ENCODE peak calls at places on chromosome 7, in seven cellular contexts. F, W, V, X, E, Q and P are unnamed samples.

GRCh38 chr7:98354511-98355249 is 46.2 kb downstream of the BAIAP2L1 start:
- DNase-seq in F (peak), W (peak), V (peak), X (no peak), E (no peak), Q (peak), P (no peak)

GRCh38 chr7:46011059-46011458 is 90.0 kb upstream of the IGFBP3 start:
- DNase-seq in F (no peak), W (no peak), V (no peak), X (no peak), E (no peak), Q (no peak), P (peak)

GRCh38 chr7:66239467-66239856 is 34.3 kb downstream of the TPST1 start:
- DNase-seq in F (no peak), W (no peak), V (no peak), X (no peak), E (no peak), Q (no peak), P (no peak)

GRCh38 chr7:158616050-158616449 is 28.4 kb upstream of the PTPRN2 start:
- DNase-seq in F (no peak), W (no peak), V (no peak), X (no peak), E (no peak), Q (no peak), P (no peak)

GRCh38 chr7:156579566-156579965 is 61.0 kb upstream of the RNF32 start:
- DNase-seq in F (no peak), W (no peak), V (no peak), X (no peak), E (no peak), Q (no peak), P (no peak)

GRCh38 chr7:137454169-137455166 is 110.9 kb upstream of the PTN start:
- DNase-seq in F (peak), W (peak), V (no peak), X (peak), E (peak), Q (no peak), P (no peak)

GRCh38 chr7:100469227-100470044 is 5.4 kb upstream of the SPACDR start:
- DNase-seq in F (peak), W (peak), V (peak), X (peak), E (peak), Q (peak), P (peak)

GRCh38 chr7:84232653-84233052 is 38.1 kb upstream of the SEMA3A start:
- DNase-seq in F (no peak), W (no peak), V (no peak), X (no peak), E (no peak), Q (no peak), P (no peak)

GRCh38 chr7:7764515-7765138 is 46.2 kb upstream of the RPA3 start:
- DNase-seq in F (no peak), W (no peak), V (no peak), X (no peak), E (no peak), Q (no peak), P (no peak)

GRCh38 chr7:29207023-29207422 is 12.4 kb downstream of the CHN2 start:
- DNase-seq in F (no peak), W (no peak), V (no peak), X (no peak), E (no peak), Q (no peak), P (no peak)

GRCh38 chr7:49294611-49295010 is 370.3 kb downstream of the CDC14C start:
- DNase-seq in F (no peak), W (no peak), V (no peak), X (no peak), E (no peak), Q (no peak), P (no peak)

GRCh38 chr7:142553216-142553615 is 196.1 kb upstream of the PRSS1 start:
- DNase-seq in F (no peak), W (no peak), V (no peak), X (no peak), E (no peak), Q (no peak), P (no peak)

GRCh38 chr7:116899308-116899707 is 36.9 kb downstream of the CAPZA2 start:
- DNase-seq in F (no peak), W (no peak), V (no peak), X (no peak), E (no peak), Q (no peak), P (no peak)

GRCh38 chr7:46948776-46949175 is 633.1 kb downstream of the TNS3 start:
- DNase-seq in F (no peak), W (no peak), V (no peak), X (no peak), E (no peak), Q (no peak), P (no peak)

GRCh38 chr7:151716339-151716722 is 160.6 kb downstream of the PRKAG2 start:
- DNase-seq in F (no peak), W (no peak), V (peak), X (no peak), E (no peak), Q (no peak), P (no peak)

GRCh38 chr7:137295925-137296324 is 47.6 kb downstream of the PTN start:
- DNase-seq in F (no peak), W (no peak), V (no peak), X (no peak), E (no peak), Q (no peak), P (no peak)

GRCh38 chr7:91054374-91054773 is 209.9 kb upstream of the FZD1 start:
- DNase-seq in F (no peak), W (no peak), V (no peak), X (no peak), E (no peak), Q (no peak), P (no peak)

GRCh38 chr7:97512441-97513207 is 219.3 kb upstream of the TAC1 start:
- DNase-seq in F (no peak), W (no peak), V (no peak), X (peak), E (no peak), Q (no peak), P (no peak)

GRCh38 chr7:24082826-24083225 is 201.2 kb upstream of the NPY start:
- DNase-seq in F (no peak), W (no peak), V (no peak), X (no peak), E (no peak), Q (no peak), P (no peak)

GRCh38 chr7:137538361-137538762 is 194.8 kb upstream of the PTN start:
- DNase-seq in F (no peak), W (no peak), V (no peak), X (no peak), E (no peak), Q (no peak), P (no peak)

GRCh38 chr7:127900735-127901685 is 130.2 kb downstream of the LRRC4 start:
- DNase-seq in F (no peak), W (no peak), V (no peak), X (no peak), E (no peak), Q (no peak), P (no peak)

GRCh38 chr7:18866359-18867036 is 250.9 kb downstream of the TWIST1 start:
- DNase-seq in F (peak), W (peak), V (peak), X (no peak), E (no peak), Q (no peak), P (no peak)

GRCh38 chr7:29565186-29565540 is 1.5 kb downstream of the PRR15 start:
- DNase-seq in F (no peak), W (no peak), V (no peak), X (no peak), E (peak), Q (no peak), P (no peak)

GRCh38 chr7:101857358-101857794 is 40.0 kb downstream of the CUX1 start:
- DNase-seq in F (no peak), W (no peak), V (no peak), X (no peak), E (peak), Q (no peak), P (no peak)
- TF ChIP-seq POLR2AphosphoS5 in F (no peak), W (no peak), V (no peak), X (no peak), E (no peak), Q (no peak), P (no peak)

GRCh38 chr7:80648201-80648600 is 9.8 kb downstream of the CD36 start:
- DNase-seq in F (no peak), W (no peak), V (no peak), X (no peak), E (no peak), Q (no peak), P (no peak)

GRCh38 chr7:80643336-80643925 is 5.0 kb downstream of the CD36 start:
- DNase-seq in F (no peak), W (no peak), V (no peak), X (no peak), E (no peak), Q (no peak), P (no peak)

GRCh38 chr7:80642871-80643270 is 4.4 kb downstream of the CD36 start:
- DNase-seq in F (no peak), W (no peak), V (no peak), X (no peak), E (no peak), Q (no peak), P (no peak)

GRCh38 chr7:80644054-80644453 is 5.6 kb downstream of the CD36 start:
- DNase-seq in F (no peak), W (no peak), V (no peak), X (no peak), E (no peak), Q (no peak), P (no peak)

DNA sequence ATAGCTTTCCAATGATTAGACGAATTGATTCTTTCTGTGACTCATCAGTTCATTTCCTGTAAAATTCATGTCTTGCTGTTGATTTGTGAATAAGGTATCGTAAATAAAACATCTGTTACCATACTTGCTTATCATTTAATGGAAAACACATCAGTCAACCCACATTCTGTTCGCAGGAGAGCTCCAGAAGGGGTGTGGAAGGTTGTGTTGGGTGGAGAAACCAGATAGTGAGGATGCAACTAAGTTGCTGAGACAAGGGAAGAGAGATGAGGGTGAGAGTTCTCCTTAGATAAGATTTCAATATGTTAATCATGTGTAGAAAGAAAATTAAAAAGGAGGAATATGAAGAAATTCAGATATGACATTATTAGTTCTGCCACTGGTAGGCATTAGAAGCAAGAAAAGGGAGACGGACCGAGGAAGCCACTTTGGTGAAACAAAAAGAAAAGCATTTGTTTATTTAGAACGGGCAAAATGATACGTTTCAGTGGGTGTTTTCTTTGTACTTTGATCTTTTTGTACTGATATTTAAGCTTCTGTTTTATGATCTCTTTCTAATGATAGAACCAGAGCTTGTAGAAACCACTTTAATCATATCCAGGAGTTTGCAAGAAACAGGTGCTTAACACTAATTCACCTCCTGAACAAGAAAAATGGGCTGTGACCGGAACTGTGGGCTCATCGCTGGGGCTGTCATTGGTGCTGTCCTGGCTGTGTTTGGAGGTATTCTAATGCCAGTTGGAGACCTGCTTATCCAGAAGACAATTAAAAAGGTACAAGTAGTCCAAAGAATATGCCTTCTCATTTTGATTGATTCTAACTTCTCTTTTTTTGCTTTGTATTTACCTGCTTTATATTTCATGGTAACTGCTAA is 7.9 kb downstream of the CD36 start:
- DNase-seq in F (no peak), W (no peak), V (no peak), X (no peak), E (no peak), Q (no peak), P (no peak)
- H3K27ac ChIP-seq in F (no peak), W (no peak), V (no peak), X (no peak), E (no peak), Q (no peak), P (no peak)

GRCh38 chr7:102992820-102993531 is 80.2 kb downstream of the LRRC17 start:
- DNase-seq in F (peak), W (no peak), V (no peak), X (peak), E (no peak), Q (no peak), P (no peak)
- TF ChIP-seq POLR2AphosphoS5 in F (peak), W (no peak), V (no peak), X (peak), E (no peak), Q (peak), P (no peak)

DNA sequence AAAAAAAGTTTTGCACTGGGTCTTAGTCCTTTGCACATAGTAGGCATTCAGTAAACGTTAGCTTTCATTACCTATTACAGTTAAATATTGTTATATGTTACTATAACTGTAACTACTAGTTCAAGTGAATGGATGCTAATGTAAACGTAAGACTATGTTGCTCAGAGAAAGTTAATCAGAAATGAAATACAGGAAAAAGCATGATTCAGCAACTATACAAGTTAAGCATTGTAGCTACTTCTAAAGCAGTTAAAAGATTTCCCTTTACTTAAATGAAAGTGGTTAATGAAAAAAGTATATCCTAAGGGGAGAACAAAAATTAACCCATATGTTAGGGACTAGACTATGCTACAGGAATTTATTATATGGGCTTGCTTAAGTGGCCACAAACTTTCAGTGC is 121.2 kb downstream of the SKAP2 start:
- DNase-seq in F (no peak), W (no peak), V (no peak), X (no peak), E (no peak), Q (no peak), P (no peak)
- H3K27ac ChIP-seq in F (no peak), W (no peak), V (no peak), X (no peak), E (no peak), Q (no peak), P (no peak)

GRCh38 chr7:1065263-1066260 is 21.2 kb downstream of the GPR146 start:
- DNase-seq in F (no peak), W (peak), V (peak), X (peak), E (peak), Q (peak), P (peak)
- TF ChIP-seq POLR2AphosphoS5 in F (no peak), W (no peak), V (no peak), X (no peak), E (no peak), Q (peak), P (peak)

GRCh38 chr7:152854386-152854785 is 94.8 kb downstream of the ACTR3B start:
- DNase-seq in F (no peak), W (no peak), V (no peak), X (no peak), E (no peak), Q (no peak), P (no peak)

GRCh38 chr7:152853236-152853635 is 93.7 kb downstream of the ACTR3B start:
- DNase-seq in F (no peak), W (no peak), V (no peak), X (peak), E (no peak), Q (no peak), P (no peak)

GRCh38 chr7:152857272-152857671 is 97.7 kb downstream of the ACTR3B start:
- DNase-seq in F (no peak), W (no peak), V (no peak), X (no peak), E (no peak), Q (no peak), P (no peak)

GRCh38 chr7:152858761-152859160 is 99.2 kb downstream of the ACTR3B start:
- DNase-seq in F (no peak), W (no peak), V (no peak), X (no peak), E (no peak), Q (no peak), P (no peak)

DNA sequence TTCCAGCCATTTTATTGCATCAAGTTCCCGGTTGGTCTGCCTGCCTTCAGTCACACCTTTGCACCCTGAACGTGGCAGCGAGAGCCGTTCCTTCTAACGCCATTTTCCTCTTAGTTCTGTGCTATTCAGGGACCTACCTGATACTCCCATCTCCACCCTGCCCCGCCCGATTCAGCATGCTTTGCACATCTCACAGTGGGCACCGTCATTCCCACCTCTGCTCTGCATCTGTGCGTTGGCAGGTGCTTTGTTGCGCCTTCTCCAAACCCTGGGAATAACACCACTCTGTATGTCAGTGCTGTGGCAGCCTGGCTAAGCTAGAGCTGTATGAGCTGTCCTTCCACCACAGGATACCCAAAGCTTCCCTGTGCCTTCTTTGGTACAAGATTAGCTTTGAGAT is 96.8 kb downstream of the ACTR3B start:
- DNase-seq in F (no peak), W (no peak), V (no peak), X (no peak), E (no peak), Q (no peak), P (no peak)
- H3K27ac ChIP-seq in F (no peak), W (no peak), V (no peak), X (no peak), E (no peak), Q (no peak), P (no peak)

DNA sequence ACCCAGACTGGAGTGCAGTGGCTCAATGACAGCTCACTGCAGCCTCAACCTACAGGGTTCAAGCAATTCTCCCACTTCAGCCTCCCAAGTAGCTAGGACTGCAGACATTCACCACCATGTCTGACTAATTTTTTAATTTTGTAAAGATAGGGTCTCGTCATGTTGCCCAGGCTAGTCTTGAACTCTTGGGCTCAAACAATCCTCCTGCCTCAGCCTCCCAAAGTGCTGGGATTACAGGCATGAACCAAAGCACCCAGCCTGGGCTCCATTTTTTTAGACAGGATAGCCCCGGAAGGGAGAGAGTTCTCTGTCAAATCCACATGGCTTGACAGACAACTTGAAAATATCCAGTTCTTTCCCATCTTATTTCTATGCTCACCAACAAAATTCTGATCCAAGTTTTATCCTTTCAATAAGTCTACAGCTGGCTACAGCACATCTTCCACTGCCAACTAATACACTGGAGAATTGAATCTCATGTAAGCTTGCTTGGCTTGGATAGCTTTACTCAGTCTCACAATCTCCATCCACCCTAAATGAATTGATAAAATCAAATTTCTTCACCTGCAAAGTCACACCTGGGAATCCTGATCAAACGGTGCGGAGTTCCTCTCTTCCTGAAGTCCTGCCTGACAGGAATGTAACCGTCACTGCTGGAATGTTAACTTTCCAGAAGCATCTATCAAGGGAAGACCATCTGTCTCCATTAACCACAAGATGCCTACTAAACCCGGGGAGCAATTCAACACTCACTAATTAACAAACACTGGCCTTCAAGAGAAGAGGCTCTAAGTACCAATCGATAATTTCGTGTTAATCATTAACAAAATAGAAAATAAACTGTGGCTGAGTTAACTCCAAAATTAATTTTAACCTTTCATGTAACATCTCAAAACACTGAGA is 239.7 kb upstream of the MKLN1 start:
- DNase-seq in F (no peak), W (no peak), V (no peak), X (no peak), E (no peak), Q (no peak), P (no peak)
- TF ChIP-seq POLR2AphosphoS5 in F (no peak), W (no peak), V (no peak), X (no peak), E (no peak), Q (no peak), P (no peak)

GRCh38 chr7:105035349-105035748 is 21.3 kb downstream of the KMT2E start:
- DNase-seq in F (no peak), W (no peak), V (no peak), X (no peak), E (no peak), Q (no peak), P (no peak)
- H3K27ac ChIP-seq in F (no peak), W (no peak), V (no peak), X (no peak), E (no peak), Q (no peak), P (no peak)

GRCh38 chr7:6272481-6273323 is at the start of gene CYTH3:
- DNase-seq in F (no peak), W (peak), V (peak), X (peak), E (peak), Q (peak), P (no peak)
- TF ChIP-seq POLR2AphosphoS5 in F (no peak), W (no peak), V (no peak), X (peak), E (peak), Q (no peak), P (peak)

GRCh38 chr7:94253696-94254095 is 141.0 kb upstream of the COL1A2 start:
- DNase-seq in F (no peak), W (no peak), V (no peak), X (no peak), E (no peak), Q (no peak), P (no peak)
- H3K27ac ChIP-seq in F (no peak), W (no peak), V (no peak), X (no peak), E (no peak), Q (no peak), P (no peak)